ENCODE peak calls at places on chromosome 6, in eight cellular contexts. K is AG04450, N is skeletal muscle cell, D is cardiac muscle cell, F is uterus, U is HL-60, L is fibroblast of mammary gland, C is psoas muscle. M is an unnamed sample.

GRCh38 chr6:166640342-166641043 is 13.4 kb upstream of the RPS6KA2 start:
- DNase-seq in K (no peak), U (no peak), D (no peak), L (no peak), N (no peak), C (no peak), F (no peak), M (no peak)

GRCh38 chr6:73107016-73107415 is 118.3 kb downstream of the KHDC1L start:
- DNase-seq in F (no peak), C (no peak), D (no peak), K (no peak), N (no peak), U (no peak), L (no peak), M (no peak)

GRCh38 chr6:2037230-2037926 is 208.0 kb downstream of the GMDS start:
- DNase-seq in U (no peak), N (no peak), D (peak), K (no peak), F (no peak), C (no peak), L (no peak), M (no peak)

GRCh38 chr6:160667854-160668481 is 3.9 kb upstream of the LPA start:
- DNase-seq in D (peak), F (no peak), K (no peak), U (peak), N (no peak), L (no peak), C (no peak), M (peak)

GRCh38 chr6:119713903-119714302 is 364.3 kb upstream of the MAN1A1 start:
- DNase-seq in K (no peak), C (no peak), F (no peak), D (no peak), N (no peak), L (no peak), U (no peak), M (no peak)

GRCh38 chr6:55778704-55779103 is 96.7 kb downstream of the BMP5 start:
- DNase-seq in F (no peak), K (no peak), L (no peak), C (no peak), U (no peak), N (no peak), D (no peak), M (no peak)

GRCh38 chr6:99252421-99252820 is 97.1 kb downstream of the FAXC start:
- DNase-seq in D (no peak), N (no peak), L (no peak), F (no peak), U (no peak), K (no peak), C (no peak), M (peak)

GRCh38 chr6:157203312-157203744 is 120.0 kb downstream of the TMEM242 start:
- DNase-seq in K (no peak), N (no peak), C (no peak), L (no peak), D (no peak), U (no peak), F (no peak), M (no peak)

GRCh38 chr6:116876635-116877611 is at the start of gene RFX6:
- DNase-seq in N (no peak), K (no peak), D (peak), U (no peak), L (no peak), F (no peak), C (no peak), M (no peak)

GRCh38 chr6:15400572-15401004 is 154.7 kb downstream of the JARID2 start:
- DNase-seq in K (no peak), C (peak), D (peak), N (no peak), F (peak), L (no peak), U (peak), M (no peak)

GRCh38 chr6:153214439-153214838 is 83.4 kb upstream of the RGS17 start:
- DNase-seq in L (peak), F (no peak), U (no peak), D (no peak), N (no peak), C (no peak), K (no peak), M (no peak)

GRCh38 chr6:148021715-148022114 is 320.9 kb upstream of the SASH1 start:
- DNase-seq in L (no peak), D (no peak), K (no peak), U (no peak), N (no peak), C (no peak), F (no peak), M (no peak)

GRCh38 chr6:53103993-53104675 is 38.9 kb downstream of the FBXO9 start:
- DNase-seq in L (peak), U (no peak), F (no peak), K (no peak), C (no peak), N (no peak), D (peak), M (peak)

GRCh38 chr6:105204331-105204730 is 24.5 kb upstream of the POPDC3 start:
- DNase-seq in C (no peak), N (no peak), D (no peak), K (no peak), F (no peak), U (no peak), L (peak), M (no peak)

GRCh38 chr6:168158280-168158979 is 79.4 kb upstream of the FRMD1 start:
- DNase-seq in C (no peak), F (no peak), L (no peak), K (no peak), U (no peak), N (no peak), D (no peak), M (peak)

GRCh38 chr6:56096454-56096853 is 150.9 kb downstream of the COL21A1 start:
- DNase-seq in L (peak), K (no peak), D (no peak), N (no peak), U (no peak), C (no peak), F (no peak), M (no peak)

GRCh38 chr6:7502743-7503142 is 38.7 kb upstream of the DSP start:
- DNase-seq in N (no peak), K (no peak), U (no peak), D (no peak), C (no peak), L (no peak), F (no peak), M (no peak)

GRCh38 chr6:105836889-105837288 is 249.2 kb upstream of the PRDM1 start:
- DNase-seq in N (no peak), C (no peak), K (no peak), U (no peak), D (no peak), F (no peak), L (peak), M (no peak)

GRCh38 chr6:144159727-144160126 is 9.4 kb downstream of the STX11 start:
- DNase-seq in F (no peak), L (no peak), N (no peak), D (no peak), U (no peak), C (no peak), K (no peak), M (no peak)

GRCh38 chr6:161080263-161080970 is 88.8 kb downstream of the MAP3K4 start:
- DNase-seq in U (no peak), L (no peak), F (no peak), K (no peak), D (no peak), C (no peak), N (no peak), M (no peak)

GRCh38 chr6:3230275-3231212 is 3.1 kb upstream of the TUBB2B start:
- DNase-seq in N (no peak), F (no peak), D (peak), C (no peak), K (no peak), L (no peak), U (no peak), M (no peak)

DNA sequence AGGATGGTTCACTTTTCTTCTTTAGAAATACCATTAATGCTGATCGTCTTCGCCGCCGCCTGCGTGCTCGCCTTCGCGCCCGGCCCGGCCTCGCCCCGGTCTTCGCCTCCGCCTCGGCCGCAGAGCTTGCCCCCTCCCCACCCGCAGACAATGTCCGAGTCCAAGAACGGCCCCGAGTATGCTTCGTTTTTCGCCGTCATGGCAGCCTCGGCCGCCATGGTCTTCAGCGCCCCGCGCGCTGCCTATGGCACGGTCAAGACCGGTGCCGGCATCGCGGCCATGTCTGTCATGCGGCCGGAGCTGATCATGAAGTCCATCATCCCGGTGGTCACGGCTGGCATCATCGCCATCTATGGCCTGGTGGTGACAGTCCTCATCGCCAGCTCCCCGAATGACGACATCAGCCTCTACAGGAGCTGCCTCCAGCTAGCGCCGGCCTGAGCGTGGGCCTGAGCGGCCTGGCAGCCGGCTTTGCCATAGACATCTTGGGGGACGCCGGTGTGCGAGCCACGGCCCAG is 4.7 kb upstream of the PRPH2 start:
- DNase-seq in D (no peak), L (no peak), C (peak), U (no peak), N (no peak), F (peak), K (no peak), M (no peak)
- H3K4me3 ChIP-seq in D (no peak), L (peak), C (peak), U (no peak), N (peak), F (peak), K (peak), M (peak)

DNA sequence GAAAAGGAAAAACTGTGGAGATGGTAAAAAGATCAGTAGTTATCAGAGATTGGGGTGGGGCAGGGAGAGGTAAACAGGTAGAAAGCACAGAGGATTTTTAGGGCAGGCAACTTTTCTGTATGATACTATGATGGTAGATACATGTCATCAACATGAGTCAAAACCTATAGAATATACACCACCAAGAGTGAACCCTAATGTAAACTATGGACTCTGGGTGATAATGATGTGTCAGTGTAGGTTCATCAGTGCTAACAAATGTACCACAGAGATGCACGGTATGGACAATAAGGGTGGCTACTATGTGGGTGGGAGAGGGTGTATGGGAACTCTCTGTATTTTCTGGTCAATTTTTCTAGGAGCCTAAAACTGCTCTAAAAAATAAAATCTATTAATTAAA is 18.5 kb downstream of the PACSIN1 start:
- DNase-seq in C (no peak), N (no peak), D (no peak), U (no peak), L (no peak), K (no peak), F (no peak), M (no peak)
- H3K4me3 ChIP-seq in C (no peak), N (no peak), D (no peak), U (no peak), L (no peak), K (no peak), F (no peak), M (no peak)

DNA sequence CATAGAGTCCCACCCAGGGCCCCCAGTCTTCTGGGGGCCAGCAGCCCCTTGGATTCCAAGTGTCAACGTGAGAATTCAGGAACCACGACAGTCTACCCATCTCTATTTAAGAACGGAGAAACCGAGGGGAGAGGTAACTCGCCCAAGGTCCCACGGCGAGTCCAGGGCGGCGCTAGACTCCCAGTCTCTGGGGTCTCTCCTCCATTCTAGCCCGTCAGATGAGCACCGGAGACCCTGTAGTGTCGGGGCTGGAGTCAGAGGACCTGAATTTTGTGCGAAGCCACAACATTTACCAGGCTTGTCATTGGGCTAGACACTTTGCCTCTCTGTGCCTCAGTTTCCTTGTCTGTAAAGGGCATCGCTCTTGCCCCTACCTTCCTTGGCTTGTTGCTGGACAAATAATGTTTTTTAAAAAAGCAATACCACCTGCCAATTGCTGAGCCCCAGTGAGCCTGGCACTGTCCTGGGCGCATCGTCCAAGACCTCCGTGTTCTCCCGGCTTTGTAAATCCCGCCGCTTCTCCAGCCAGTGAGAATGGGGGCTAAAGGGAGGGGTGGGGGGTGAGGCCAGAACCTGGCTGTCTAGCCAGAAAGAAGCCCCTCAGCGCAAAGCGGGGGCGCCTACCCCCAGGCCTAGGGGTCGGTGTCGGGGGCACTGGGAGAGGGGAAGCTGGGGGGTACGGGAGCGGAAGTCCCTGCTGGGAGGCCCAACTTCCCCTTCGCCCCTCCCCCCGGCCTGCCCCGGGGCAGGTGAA is 91.7 kb downstream of the NCR2 start:
- DNase-seq in N (no peak), F (no peak), C (no peak), L (no peak), D (no peak), K (no peak), U (no peak), M (no peak)
- H3K4me3 ChIP-seq in N (no peak), F (peak), C (peak), L (no peak), D (peak), K (no peak), U (no peak), M (peak)

DNA sequence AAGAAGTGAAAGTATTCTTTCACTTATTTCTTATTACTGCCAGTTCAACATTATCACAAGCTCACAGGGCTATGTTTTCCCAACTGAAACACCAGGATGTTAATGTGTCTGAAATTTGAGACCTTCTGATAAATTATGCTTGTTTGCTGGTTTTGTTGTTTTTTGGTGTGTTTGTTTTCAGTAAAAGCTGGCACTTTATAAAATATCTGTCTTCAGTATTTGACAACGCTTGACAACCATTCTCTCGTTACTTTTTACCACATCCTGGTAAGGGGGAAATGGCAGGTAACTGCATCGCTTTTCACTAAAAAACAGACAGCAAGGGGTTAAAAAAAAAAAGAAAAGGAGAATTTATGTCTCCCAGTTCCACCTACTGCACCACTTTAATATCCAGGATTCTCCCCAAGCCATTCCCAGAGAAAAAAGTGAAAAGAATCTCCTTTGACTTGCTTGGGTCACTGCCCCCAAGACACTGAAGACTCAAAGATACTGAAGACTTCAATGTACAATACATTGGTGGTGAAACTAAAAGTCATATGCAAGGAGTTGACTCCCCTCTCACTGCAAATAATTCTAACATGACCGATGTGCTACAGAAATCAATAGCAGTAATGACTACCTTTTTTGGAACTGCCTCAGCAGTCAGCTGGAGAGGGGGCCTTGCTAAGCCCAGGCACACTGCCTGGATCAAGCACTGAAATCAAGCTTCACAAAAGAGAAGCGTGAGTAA is 88.9 kb downstream of the HIVEP2 start:
- DNase-seq in U (no peak), F (no peak), K (no peak), L (no peak), D (no peak), N (no peak), C (no peak), M (no peak)
- H3K4me3 ChIP-seq in U (no peak), F (no peak), K (no peak), L (no peak), D (no peak), N (no peak), C (no peak), M (no peak)